ENCODE peak calls at places on chromosomes 4 and X, in seven cellular contexts. G, L, D, O, M, Y and W are unnamed samples.
A peak's percentile ranks its signal among the peaks of the same experiment; 100 is the strongest.

GRCh38 chr4:99979872-99980271 is 29.8 kb upstream of the H2AZ1 start:
- DNase-seq in G (no peak), L (no peak), D (no peak), O (no peak), M (peak; percentile 33), Y (no peak), W (no peak)

GRCh38 chr4:182454440-182455013 is 211.3 kb downstream of the TENM3 start:
- DNase-seq in G (no peak), L (no peak), D (no peak), O (no peak), M (peak; percentile 22), Y (peak; percentile 69), W (no peak)

GRCh38 chr4:84529169-84529751 is 30.2 kb upstream of the NKX6-1 start:
- DNase-seq in G (peak; percentile 50), L (no peak), D (no peak), O (peak; percentile 22), M (peak; percentile 77), Y (peak; percentile 32), W (peak; percentile 11)

GRCh38 chr4:73726000-73726399 is 14.4 kb upstream of the CXCL8 start:
- DNase-seq in G (peak; percentile 80), L (no peak), D (no peak), O (no peak), M (peak; percentile 90), Y (no peak), W (no peak)

GRCh38 chr4:148349153-148349552 is 93.1 kb downstream of the NR3C2 start:
- DNase-seq in G (no peak), L (no peak), D (no peak), O (no peak), M (no peak), Y (no peak), W (no peak)

GRCh38 chr4:61572160-61572559 is 372.0 kb downstream of the ADGRL3 start:
- DNase-seq in G (peak; percentile 21), L (no peak), D (no peak), O (no peak), M (peak; percentile 41), Y (no peak), W (no peak)

GRCh38 chr4:142265536-142265935 is 580.6 kb downstream of the INPP4B start:
- DNase-seq in G (peak; percentile 32), L (no peak), D (no peak), O (no peak), M (peak; percentile 42), Y (no peak), W (no peak)

GRCh38 chr4:13430834-13431568 is 53.1 kb downstream of the RAB28 start:
- DNase-seq in G (no peak), L (no peak), D (no peak), O (no peak), M (no peak), Y (no peak), W (no peak)

GRCh38 chr4:23456864-23457263 is 433.0 kb downstream of the PPARGC1A start:
- DNase-seq in G (no peak), L (no peak), D (no peak), O (no peak), M (no peak), Y (no peak), W (no peak)

GRCh38 chrX:149286940-149287349 is 218.2 kb downstream of the IDS start:
- DNase-seq in G (peak; percentile 63), L (peak; percentile 37), D (peak; percentile 3), O (peak; percentile 34), M (peak; percentile 43), Y (peak; percentile 76), W (no peak)

GRCh38 chr4:3413675-3414420 is 27.9 kb upstream of the HGFAC start:
- DNase-seq in G (no peak), L (no peak), D (no peak), O (no peak), M (no peak), Y (no peak), W (no peak)

GRCh38 chrX:72057331-72057730 is 74.4 kb downstream of the RTL5 start:
- DNase-seq in G (no peak), L (no peak), D (no peak), O (no peak), M (no peak), Y (no peak), W (no peak)

GRCh38 chr4:76799139-76799538 is 98.8 kb downstream of the SOWAHB start:
- DNase-seq in G (no peak), L (no peak), D (no peak), O (no peak), M (no peak), Y (no peak), W (no peak)

GRCh38 chr4:182255421-182256190 is 12.4 kb downstream of the TENM3 start:
- DNase-seq in G (no peak), L (no peak), D (no peak), O (no peak), M (no peak), Y (no peak), W (no peak)

GRCh38 chr4:110851989-110852388 is 229.1 kb upstream of the PITX2 start:
- DNase-seq in G (no peak), L (no peak), D (no peak), O (no peak), M (no peak), Y (no peak), W (no peak)

GRCh38 chrX:43882294-43882681 is at the start of gene MAOB:
- DNase-seq in G (no peak), L (peak; percentile 23), D (peak; percentile 33), O (peak; percentile 13), M (no peak), Y (no peak), W (no peak)

GRCh38 chr4:3657917-3658913 is 108.0 kb upstream of the ADRA2C start:
- DNase-seq in G (peak; percentile 7), L (no peak), D (no peak), O (no peak), M (peak; percentile 20), Y (peak; percentile 34), W (peak; percentile 88)

GRCh38 chr4:8556341-8557150 is 23.6 kb upstream of the GPR78 start:
- DNase-seq in G (no peak), L (no peak), D (no peak), O (no peak), M (peak; percentile 46), Y (no peak), W (no peak)

GRCh38 chr4:16259531-16260246 is 33.4 kb upstream of the TAPT1 start:
- DNase-seq in G (no peak), L (peak; percentile 26), D (no peak), O (no peak), M (no peak), Y (no peak), W (no peak)

GRCh38 chr4:8897768-8898167 is 26.1 kb upstream of the HMX1 start:
- DNase-seq in G (no peak), L (no peak), D (no peak), O (no peak), M (no peak), Y (no peak), W (no peak)

GRCh38 chrX:21926116-21926515 is 14.4 kb upstream of the SMS start:
- DNase-seq in G (no peak), L (no peak), D (no peak), O (no peak), M (no peak), Y (no peak), W (no peak)

GRCh38 chr4:109424093-109424818 is 9.4 kb upstream of the SEC24B start:
- DNase-seq in G (no peak), L (no peak), D (no peak), O (no peak), M (no peak), Y (no peak), W (no peak)

GRCh38 chr4:55617587-55618197 is 18.4 kb downstream of the NMU start:
- DNase-seq in G (no peak), L (no peak), D (no peak), O (peak; percentile 47), M (no peak), Y (no peak), W (no peak)

GRCh38 chr4:125105561-125105960 is 209.2 kb upstream of the FAT4 start:
- DNase-seq in G (no peak), L (no peak), D (no peak), O (no peak), M (peak; percentile 86), Y (no peak), W (no peak)

GRCh38 chrX:123199338-123199737 is 15.3 kb downstream of the GRIA3 start:
- DNase-seq in G (no peak), L (no peak), D (no peak), O (no peak), M (no peak), Y (no peak), W (no peak)

GRCh38 chr4:114780205-114780604 is 181.6 kb downstream of the UGT8 start:
- DNase-seq in G (peak; percentile 72), L (no peak), D (no peak), O (no peak), M (peak; percentile 50), Y (peak; percentile 38), W (peak; percentile 56)

GRCh38 chrX:56975611-56976010 is 19.7 kb downstream of the SPIN3 start:
- DNase-seq in G (peak; percentile 19), L (no peak), D (no peak), O (no peak), M (no peak), Y (no peak), W (no peak)

GRCh38 chr4:88592600-88593448 is 544 bp downstream of the HERC3 start:
- DNase-seq in G (peak; percentile 74), L (peak; percentile 79), D (peak; percentile 71), O (peak; percentile 91), M (peak; percentile 91), Y (peak; percentile 28), W (peak; percentile 61)

GRCh38 chr4:10526431-10527222 is 69.4 kb upstream of the ZNF518B start:
- DNase-seq in G (no peak), L (no peak), D (no peak), O (no peak), M (no peak), Y (peak; percentile 78), W (no peak)

GRCh38 chrX:136115124-136115908 is 32.0 kb upstream of the FHL1 start:
- DNase-seq in G (no peak), L (no peak), D (no peak), O (no peak), M (peak; percentile 55), Y (no peak), W (no peak)

GRCh38 chrX:119398974-119399771 is at the start of gene SLC25A43:
- DNase-seq in G (peak; percentile 34), L (peak; percentile 16), D (peak; percentile 47), O (peak; percentile 82), M (peak; percentile 61), Y (no peak), W (no peak)

GRCh38 chrX:121389976-121390709 is 342.7 kb downstream of the GLUD2 start:
- DNase-seq in G (no peak), L (no peak), D (no peak), O (no peak), M (peak; percentile 2), Y (no peak), W (no peak)

GRCh38 chrX:112147206-112147605 is 64.6 kb upstream of the TRPC5 start:
- DNase-seq in G (peak; percentile 35), L (no peak), D (no peak), O (no peak), M (peak; percentile 60), Y (no peak), W (no peak)